ENCODE peak calls at places on chromosomes 1 and 21, in eight cellular contexts. One of them, this sample, is unnamed.

GRCh38 chr1:16351994-16352841 is at the start of gene FBXO42:
- DNase-seq in sigmoid colon: peak; percentile 95
- DNase-seq in neural crest cell: peak; percentile 90
- DNase-seq in epithelial cell of esophagus: peak; percentile 93
- DNase-seq in globus pallidus: peak; percentile 90
- DNase-seq in G401: peak; percentile 86
- DNase-seq in HFF-Myc: peak; percentile 62
- DNase-seq in iPS-NIHi11: peak; percentile 96
- DNase-seq in this sample: no peak

GRCh38 chr1:180117764-180118116 is 36.9 kb upstream of the QSOX1 start:
- DNase-seq in sigmoid colon: no peak
- DNase-seq in neural crest cell: no peak
- DNase-seq in epithelial cell of esophagus: peak; percentile 74
- DNase-seq in globus pallidus: no peak
- DNase-seq in G401: no peak
- DNase-seq in HFF-Myc: no peak
- DNase-seq in iPS-NIHi11: no peak
- DNase-seq in this sample: peak; percentile 40

GRCh38 chr1:174968750-174969244 is 30.9 kb upstream of the CACYBP start:
- DNase-seq in sigmoid colon: no peak
- DNase-seq in neural crest cell: no peak
- DNase-seq in epithelial cell of esophagus: peak; percentile 30
- DNase-seq in globus pallidus: no peak
- DNase-seq in G401: no peak
- DNase-seq in HFF-Myc: no peak
- DNase-seq in iPS-NIHi11: no peak
- DNase-seq in this sample: no peak

GRCh38 chr21:45522986-45523385 is 19.3 kb downstream of the SLC19A1 start:
- DNase-seq in sigmoid colon: peak; percentile 37
- DNase-seq in neural crest cell: no peak
- DNase-seq in epithelial cell of esophagus: no peak
- DNase-seq in globus pallidus: no peak
- DNase-seq in G401: no peak
- DNase-seq in HFF-Myc: no peak
- DNase-seq in iPS-NIHi11: no peak
- DNase-seq in this sample: no peak

GRCh38 chr1:160520582-160520981 is 2.5 kb downstream of the SLAMF6 start:
- DNase-seq in sigmoid colon: no peak
- DNase-seq in neural crest cell: no peak
- DNase-seq in epithelial cell of esophagus: peak; percentile 18
- DNase-seq in globus pallidus: no peak
- DNase-seq in G401: no peak
- DNase-seq in HFF-Myc: no peak
- DNase-seq in iPS-NIHi11: no peak
- DNase-seq in this sample: no peak

GRCh38 chr21:35120631-35121180 is 71.6 kb upstream of the RUNX1 start:
- DNase-seq in sigmoid colon: no peak
- DNase-seq in neural crest cell: no peak
- DNase-seq in epithelial cell of esophagus: no peak
- DNase-seq in globus pallidus: no peak
- DNase-seq in G401: no peak
- DNase-seq in HFF-Myc: no peak
- DNase-seq in iPS-NIHi11: no peak
- DNase-seq in this sample: no peak

GRCh38 chr1:63949965-63950364 is 176.1 kb downstream of the ROR1 start:
- DNase-seq in sigmoid colon: peak; percentile 69
- DNase-seq in neural crest cell: no peak
- DNase-seq in epithelial cell of esophagus: no peak
- DNase-seq in globus pallidus: no peak
- DNase-seq in G401: no peak
- DNase-seq in HFF-Myc: no peak
- DNase-seq in iPS-NIHi11: no peak
- DNase-seq in this sample: no peak

GRCh38 chr1:233885196-233886028 is 19.1 kb upstream of the SLC35F3 start:
- DNase-seq in sigmoid colon: no peak
- DNase-seq in neural crest cell: no peak
- DNase-seq in epithelial cell of esophagus: peak; percentile 18
- DNase-seq in globus pallidus: no peak
- DNase-seq in G401: no peak
- DNase-seq in HFF-Myc: peak; percentile 46
- DNase-seq in iPS-NIHi11: no peak
- DNase-seq in this sample: no peak

This sample was measured in amniotic stem cell.